ENCODE peak calls at places on chromosomes 16 and 17, in four cellular contexts. L is fibroblast of the aortic adventitia, B is ascending aorta, Y is tibial nerve. P is an unnamed sample.
A peak's percentile ranks its signal among the peaks of the same experiment; 100 is the strongest.

GRCh38 chr16:72921620-72922019 is 126.3 kb downstream of the ZFHX3 start:
- DNase-seq in B (peak; percentile 70), L (peak; percentile 36), Y (no peak), P (no peak)

GRCh38 chr17:82876602-82877391 is 37.0 kb upstream of the ZNF750 start:
- DNase-seq in B (peak; percentile 87), Y (peak; percentile 64), L (peak; percentile 84), P (no peak)

GRCh38 chr17:59093702-59094231 is 12.9 kb downstream of the TRIM37 start:
- DNase-seq in L (peak; percentile 98), Y (peak; percentile 14), B (peak; percentile 67), P (no peak)

GRCh38 chr16:11546522-11547485 is 39.9 kb downstream of the LITAF start:
- DNase-seq in L (peak; percentile 52), Y (no peak), B (no peak), P (no peak)

GRCh38 chr17:65936013-65936412 is 255.9 kb downstream of the CEP112 start:
- DNase-seq in Y (no peak), B (no peak), L (no peak), P (no peak)

GRCh38 chr17:37570527-37571093 is 38.6 kb downstream of the SYNRG start:
- DNase-seq in L (peak; percentile 27), B (no peak), Y (no peak), P (no peak)

GRCh38 chr16:66905633-66906539 is 12.8 kb downstream of the CDH16 start:
- DNase-seq in Y (no peak), B (no peak), L (no peak), P (no peak)

GRCh38 chr17:59300941-59301340 is 30.5 kb upstream of the YPEL2 start:
- DNase-seq in Y (no peak), B (no peak), L (no peak), P (no peak)

GRCh38 chr16:75899163-75899562 is 172.9 kb upstream of the CPHXL start:
- DNase-seq in Y (no peak), B (no peak), L (no peak), P (no peak)

GRCh38 chr16:82329504-82330192 is 159.6 kb upstream of the MPHOSPH6 start:
- DNase-seq in Y (no peak), B (no peak), L (no peak), P (no peak)

GRCh38 chr17:45431531-45432404 is 902 bp downstream of the ARHGAP27 start:
- DNase-seq in L (peak; percentile 35), B (peak; percentile 75), Y (no peak), P (no peak)

GRCh38 chr16:15996432-15997109 is 47.2 kb downstream of the ABCC1 start:
- DNase-seq in L (peak; percentile 91), Y (peak; percentile 65), B (peak; percentile 82), P (no peak)

GRCh38 chr17:4407851-4408250 is 25.9 kb upstream of the SPNS3 start:
- DNase-seq in Y (no peak), L (no peak), B (no peak), P (no peak)

GRCh38 chr17:74126179-74126900 is 77.1 kb upstream of the RPL38 start:
- DNase-seq in Y (no peak), L (no peak), B (no peak), P (no peak)

GRCh38 chr17:62950067-62950466 is 16.0 kb upstream of the TANC2 start:
- DNase-seq in L (peak; percentile 99), Y (no peak), B (peak; percentile 77), P (no peak)

GRCh38 chr16:58462997-58463891 is 36.7 kb upstream of the NDRG4 start:
- DNase-seq in L (no peak), Y (no peak), B (no peak), P (no peak)

GRCh38 chr17:61398721-61399130 is 917 bp upstream of the TBX2 start:
- DNase-seq in Y (no peak), L (peak; percentile 28), B (no peak), P (no peak)

GRCh38 chr16:85370881-85371651 is 242.1 kb upstream of the GSE1 start:
- DNase-seq in B (peak; percentile 86), L (peak; percentile 56), Y (peak; percentile 31), P (no peak)

GRCh38 chr17:83160443-83161297 is 81.3 kb downstream of the METRNL start:
- DNase-seq in L (no peak), Y (no peak), B (no peak), P (no peak)

GRCh38 chr16:54577566-54578180 is 291.1 kb upstream of the IRX3 start:
- DNase-seq in L (no peak), B (no peak), Y (no peak), P (no peak)

GRCh38 chr17:81453712-81454111 is 58.5 kb downstream of the BAHCC1 start:
- DNase-seq in B (no peak), L (no peak), Y (no peak), P (no peak)

GRCh38 chr17:36629252-36629847 is 28.0 kb downstream of the MRM1 start:
- DNase-seq in B (peak; percentile 83), L (peak; percentile 67), Y (peak; percentile 77), P (no peak)

GRCh38 chr17:8436169-8436932 is 667 bp downstream of the NDEL1 start:
- DNase-seq in B (peak; percentile 83), Y (peak; percentile 46), L (peak; percentile 54), P (no peak)

GRCh38 chr17:58755577-58756245 is at the start of gene PPM1E:
- DNase-seq in B (no peak), Y (peak; percentile 9), L (peak; percentile 12), P (no peak)

GRCh38 chr16:50708373-50709060 is 15.1 kb downstream of the NOD2 start:
- DNase-seq in Y (no peak), L (no peak), B (no peak), P (no peak)

GRCh38 chr17:48471807-48472484 is 41.9 kb upstream of the SKAP1 start:
- DNase-seq in Y (no peak), B (no peak), L (no peak), P (no peak)

GRCh38 chr17:77470800-77471733 is 330.3 kb downstream of the SEC14L1 start:
- DNase-seq in B (no peak), Y (peak; percentile 48), L (peak; percentile 85), P (no peak)

GRCh38 chr17:75783069-75783783 is 1.4 kb upstream of the UNK start:
- DNase-seq in B (no peak), Y (peak; percentile 53), L (peak; percentile 77), P (peak; percentile 83)

GRCh38 chr16:87603684-87604571 is 1.6 kb downstream of the JPH3 start:
- DNase-seq in Y (no peak), B (no peak), L (no peak), P (no peak)

GRCh38 chr17:70134042-70134441 is 35.3 kb upstream of the KCNJ2 start:
- DNase-seq in Y (no peak), B (no peak), L (no peak), P (no peak)

GRCh38 chr16:55018881-55019280 is 88.2 kb downstream of the IRX5 start:
- DNase-seq in Y (no peak), L (no peak), B (no peak), P (no peak)

GRCh38 chr17:35486920-35487727 is 38.6 kb upstream of the SLFN13 start:
- DNase-seq in Y (peak; percentile 15), B (peak; percentile 71), L (peak; percentile 61), P (peak; percentile 55)

GRCh38 chr16:28309811-28310311 is 17.5 kb downstream of the SBK1 start:
- DNase-seq in B (no peak), L (no peak), Y (no peak), P (no peak)

GRCh38 chr16:35626051-35626450 is 2166.6 kb downstream of the TP53TG3F start:
- DNase-seq in B (no peak), L (no peak), Y (no peak), P (no peak)

GRCh38 chr16:7513429-7513828 is 180.8 kb downstream of the RBFOX1 start:
- DNase-seq in Y (no peak), B (no peak), L (no peak), P (no peak)

GRCh38 chr16:68197250-68197649 is 38.7 kb downstream of the ESRP2 start:
- DNase-seq in Y (no peak), B (no peak), L (no peak), P (no peak)

GRCh38 chr16:79380990-79381389 is 219.5 kb downstream of the MAF start:
- DNase-seq in B (no peak), Y (no peak), L (no peak), P (no peak)

GRCh38 chr17:64920419-64921172 is 1.3 kb upstream of the LRRC37A3 start:
- DNase-seq in B (no peak), L (no peak), Y (no peak), P (no peak)

DNA sequence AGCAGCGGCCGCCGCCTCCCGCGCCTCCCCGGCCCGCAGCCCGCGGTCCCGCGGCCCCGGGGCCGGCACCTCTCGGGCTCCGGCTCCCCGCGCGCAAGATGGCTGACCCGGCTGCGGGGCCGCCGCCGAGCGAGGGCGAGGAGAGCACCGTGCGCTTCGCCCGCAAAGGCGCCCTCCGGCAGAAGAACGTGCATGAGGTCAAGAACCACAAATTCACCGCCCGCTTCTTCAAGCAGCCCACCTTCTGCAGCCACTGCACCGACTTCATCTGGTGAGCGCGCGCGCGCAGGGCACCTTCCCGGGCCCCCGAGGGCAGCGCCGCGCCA is 258 bp downstream of the PRKCB start:
- DNase-seq in L (no peak), B (no peak), Y (no peak), P (no peak)
- H3K4me3 ChIP-seq in L (no peak overlapping the region), B (peak overlapping the region; percentile 66), Y (peak overlapping the region; percentile 32), P (peak overlapping the region; percentile 87)

DNA sequence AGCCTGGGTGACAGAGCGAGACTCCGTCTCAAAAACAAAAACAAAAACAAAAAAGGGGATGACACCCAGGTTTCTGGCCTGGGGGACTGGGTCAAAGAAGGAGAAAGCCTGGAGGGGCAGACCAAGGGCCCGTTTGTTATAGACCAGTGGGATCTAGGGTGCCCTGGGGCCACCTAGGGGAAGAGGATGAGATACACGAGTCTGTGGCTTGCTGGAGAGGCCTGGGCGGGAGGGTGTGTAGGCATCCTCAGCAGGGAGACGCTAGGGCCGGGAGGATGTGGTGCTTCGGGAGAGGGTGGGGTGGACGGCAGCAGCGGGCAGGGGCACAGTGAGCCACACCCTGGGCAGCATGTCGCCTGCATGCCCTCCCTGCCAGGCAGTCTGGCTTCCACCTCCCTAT is 17.1 kb upstream of the CRK start:
- DNase-seq in B (no peak), Y (no peak), L (no peak), P (no peak)
- TF ChIP-seq CTCF in B (no peak), Y (no peak), L (no peak), P (peak; percentile 23)

DNA sequence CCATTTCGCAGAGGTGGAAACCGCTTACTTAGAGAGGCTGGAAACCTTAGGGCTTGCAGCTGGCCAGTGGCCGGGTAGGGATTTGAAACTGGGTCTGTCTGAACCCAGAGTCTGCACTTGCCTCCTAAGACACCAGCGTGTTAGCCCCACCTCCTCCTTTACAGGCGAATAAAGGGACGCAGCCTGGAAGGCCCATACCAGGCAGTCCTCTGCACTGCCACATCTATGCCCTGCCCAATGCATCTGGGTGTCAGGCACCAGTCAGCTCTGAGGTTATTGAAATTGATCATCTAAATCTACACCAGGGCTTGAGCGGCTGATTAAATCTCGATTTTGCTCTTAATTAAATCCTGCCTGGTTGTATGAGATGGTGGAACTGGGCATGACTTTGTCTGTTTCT is 19.9 kb upstream of the NAGS start:
- DNase-seq in L (no peak), Y (no peak), B (no peak), P (no peak)
- H3K4me3 ChIP-seq in L (no peak overlapping the region), Y (no peak overlapping the region), B (peak overlapping the region; percentile 50), P (no peak overlapping the region)

GRCh38 chr16:30418350-30419181 is 11.2 kb downstream of the ZNF771 start:
- DNase-seq in B (no peak), L (no peak), Y (no peak), P (no peak)

GRCh38 chr16:30421010-30421409 is 8.8 kb downstream of the DCTPP1 start:
- DNase-seq in Y (no peak), L (no peak), B (no peak), P (no peak)

GRCh38 chr16:30416047-30416603 is 8.7 kb downstream of the ZNF771 start:
- DNase-seq in Y (no peak), L (no peak), B (no peak), P (no peak)

GRCh38 chr16:30416624-30417298 is 9.4 kb downstream of the ZNF771 start:
- DNase-seq in B (no peak), L (no peak), Y (no peak), P (no peak)

GRCh38 chr16:30417447-30418349 is 10.3 kb downstream of the ZNF771 start:
- DNase-seq in B (peak; percentile 86), L (peak; percentile 83), Y (no peak), P (peak; percentile 82)
- TF ChIP-seq CTCF in B (no peak), L (no peak), Y (no peak), P (no peak)